ENCODE peak calls at places on chromosomes 11 and 22, in nine cellular contexts. One of them, this sample, is unnamed.

GRCh38 chr11:67120881-67121710 is 2.0 kb downstream of the KDM2A start:
- DNase-seq in pancreas: no peak
- DNase-seq in GM12865: peak
- DNase-seq in posterior cingulate gyrus: no peak
- DNase-seq in cardiac muscle cell: peak
- DNase-seq in anterior cingulate cortex: no peak
- DNase-seq in dorsolateral prefrontal cortex: no peak
- DNase-seq in ELR: peak
- DNase-seq in activated CD8-positive, alpha-beta memory T cell treated with anti-CD3 and anti-CD28 coated beads for 24 hours: no peak
- DNase-seq in this sample: no peak

GRCh38 chr11:36411202-36411640 is 98.9 kb downstream of the TRAF6 start:
- DNase-seq in pancreas: no peak
- DNase-seq in GM12865: peak
- DNase-seq in posterior cingulate gyrus: no peak
- DNase-seq in cardiac muscle cell: peak
- DNase-seq in anterior cingulate cortex: no peak
- DNase-seq in dorsolateral prefrontal cortex: no peak
- DNase-seq in ELR: no peak
- DNase-seq in activated CD8-positive, alpha-beta memory T cell treated with anti-CD3 and anti-CD28 coated beads for 24 hours: no peak
- DNase-seq in this sample: no peak

GRCh38 chr11:17798253-17798652 is 63.7 kb downstream of the KCNC1 start:
- DNase-seq in pancreas: no peak
- DNase-seq in GM12865: no peak
- DNase-seq in posterior cingulate gyrus: peak
- DNase-seq in cardiac muscle cell: no peak
- DNase-seq in anterior cingulate cortex: no peak
- DNase-seq in dorsolateral prefrontal cortex: no peak
- DNase-seq in ELR: no peak
- DNase-seq in activated CD8-positive, alpha-beta memory T cell treated with anti-CD3 and anti-CD28 coated beads for 24 hours: no peak
- DNase-seq in this sample: no peak

GRCh38 chr11:27718346-27718852 is 18.1 kb upstream of the BDNF start:
- DNase-seq in pancreas: no peak
- DNase-seq in GM12865: no peak
- DNase-seq in posterior cingulate gyrus: peak
- DNase-seq in cardiac muscle cell: peak
- DNase-seq in anterior cingulate cortex: no peak
- DNase-seq in dorsolateral prefrontal cortex: peak
- DNase-seq in ELR: peak
- DNase-seq in activated CD8-positive, alpha-beta memory T cell treated with anti-CD3 and anti-CD28 coated beads for 24 hours: no peak
- DNase-seq in this sample: peak

GRCh38 chr22:31121403-31121802 is 1.4 kb upstream of the INPP5J start:
- DNase-seq in pancreas: no peak
- DNase-seq in GM12865: no peak
- DNase-seq in posterior cingulate gyrus: no peak
- DNase-seq in cardiac muscle cell: no peak
- DNase-seq in anterior cingulate cortex: no peak
- DNase-seq in dorsolateral prefrontal cortex: no peak
- DNase-seq in ELR: no peak
- DNase-seq in activated CD8-positive, alpha-beta memory T cell treated with anti-CD3 and anti-CD28 coated beads for 24 hours: no peak
- DNase-seq in this sample: no peak

GRCh38 chr11:46302866-46303265 is 25.4 kb downstream of the CREB3L1 start:
- DNase-seq in pancreas: no peak
- DNase-seq in GM12865: peak
- DNase-seq in posterior cingulate gyrus: peak
- DNase-seq in cardiac muscle cell: no peak
- DNase-seq in anterior cingulate cortex: no peak
- DNase-seq in dorsolateral prefrontal cortex: no peak
- DNase-seq in ELR: no peak
- DNase-seq in activated CD8-positive, alpha-beta memory T cell treated with anti-CD3 and anti-CD28 coated beads for 24 hours: no peak
- DNase-seq in this sample: no peak

GRCh38 chr22:24443668-24444067 is 16.3 kb downstream of the ADORA2A start:
- DNase-seq in pancreas: no peak
- DNase-seq in GM12865: no peak
- DNase-seq in posterior cingulate gyrus: no peak
- DNase-seq in cardiac muscle cell: no peak
- DNase-seq in anterior cingulate cortex: no peak
- DNase-seq in dorsolateral prefrontal cortex: no peak
- DNase-seq in ELR: no peak
- DNase-seq in activated CD8-positive, alpha-beta memory T cell treated with anti-CD3 and anti-CD28 coated beads for 24 hours: no peak
- DNase-seq in this sample: no peak

GRCh38 chr11:71120346-71120963 is 131.9 kb downstream of the SHANK2 start:
- DNase-seq in pancreas: no peak
- DNase-seq in GM12865: no peak
- DNase-seq in posterior cingulate gyrus: no peak
- DNase-seq in cardiac muscle cell: peak
- DNase-seq in anterior cingulate cortex: no peak
- DNase-seq in dorsolateral prefrontal cortex: no peak
- DNase-seq in ELR: peak
- DNase-seq in activated CD8-positive, alpha-beta memory T cell treated with anti-CD3 and anti-CD28 coated beads for 24 hours: no peak
- DNase-seq in this sample: no peak

GRCh38 chr11:47714554-47715081 is 551 bp downstream of the AGBL2 start:
- DNase-seq in pancreas: no peak
- DNase-seq in GM12865: peak
- DNase-seq in posterior cingulate gyrus: no peak
- DNase-seq in cardiac muscle cell: peak
- DNase-seq in anterior cingulate cortex: no peak
- DNase-seq in dorsolateral prefrontal cortex: no peak
- DNase-seq in ELR: peak
- DNase-seq in activated CD8-positive, alpha-beta memory T cell treated with anti-CD3 and anti-CD28 coated beads for 24 hours: peak
- DNase-seq in this sample: peak

GRCh38 chr11:75625970-75626691 is 42.7 kb downstream of the MAP6 start:
- DNase-seq in pancreas: no peak
- DNase-seq in GM12865: no peak
- DNase-seq in posterior cingulate gyrus: no peak
- DNase-seq in cardiac muscle cell: peak
- DNase-seq in anterior cingulate cortex: no peak
- DNase-seq in dorsolateral prefrontal cortex: no peak
- DNase-seq in ELR: peak
- DNase-seq in activated CD8-positive, alpha-beta memory T cell treated with anti-CD3 and anti-CD28 coated beads for 24 hours: no peak
- DNase-seq in this sample: no peak

GRCh38 chr22:48886604-48887393 is 940.9 kb downstream of the BRD1 start:
- DNase-seq in pancreas: no peak
- DNase-seq in GM12865: no peak
- DNase-seq in posterior cingulate gyrus: peak
- DNase-seq in cardiac muscle cell: no peak
- DNase-seq in anterior cingulate cortex: no peak
- DNase-seq in dorsolateral prefrontal cortex: peak
- DNase-seq in ELR: no peak
- DNase-seq in activated CD8-positive, alpha-beta memory T cell treated with anti-CD3 and anti-CD28 coated beads for 24 hours: peak
- DNase-seq in this sample: no peak

GRCh38 chr11:8333431-8334401 is 70.0 kb upstream of the LMO1 start:
- DNase-seq in pancreas: no peak
- DNase-seq in GM12865: no peak
- DNase-seq in posterior cingulate gyrus: no peak
- DNase-seq in cardiac muscle cell: no peak
- DNase-seq in anterior cingulate cortex: no peak
- DNase-seq in dorsolateral prefrontal cortex: no peak
- DNase-seq in ELR: peak
- DNase-seq in activated CD8-positive, alpha-beta memory T cell treated with anti-CD3 and anti-CD28 coated beads for 24 hours: no peak
- DNase-seq in this sample: no peak

GRCh38 chr22:23833911-23834317 is 4.9 kb downstream of the DERL3 start:
- DNase-seq in pancreas: peak
- DNase-seq in GM12865: no peak
- DNase-seq in posterior cingulate gyrus: peak
- DNase-seq in cardiac muscle cell: no peak
- DNase-seq in anterior cingulate cortex: no peak
- DNase-seq in dorsolateral prefrontal cortex: no peak
- DNase-seq in ELR: no peak
- DNase-seq in activated CD8-positive, alpha-beta memory T cell treated with anti-CD3 and anti-CD28 coated beads for 24 hours: no peak
- DNase-seq in this sample: no peak

GRCh38 chr11:75733346-75734107 is 15.9 kb downstream of the MOGAT2 start:
- DNase-seq in pancreas: no peak
- DNase-seq in GM12865: peak
- DNase-seq in posterior cingulate gyrus: no peak
- DNase-seq in cardiac muscle cell: no peak
- DNase-seq in anterior cingulate cortex: no peak
- DNase-seq in dorsolateral prefrontal cortex: no peak
- DNase-seq in ELR: peak
- DNase-seq in activated CD8-positive, alpha-beta memory T cell treated with anti-CD3 and anti-CD28 coated beads for 24 hours: peak
- DNase-seq in this sample: no peak

GRCh38 chr11:110716361-110716760 is 4.1 kb upstream of the ARHGAP20 start:
- DNase-seq in pancreas: no peak
- DNase-seq in GM12865: no peak
- DNase-seq in posterior cingulate gyrus: no peak
- DNase-seq in cardiac muscle cell: peak
- DNase-seq in anterior cingulate cortex: no peak
- DNase-seq in dorsolateral prefrontal cortex: no peak
- DNase-seq in ELR: no peak
- DNase-seq in activated CD8-positive, alpha-beta memory T cell treated with anti-CD3 and anti-CD28 coated beads for 24 hours: no peak
- DNase-seq in this sample: no peak

GRCh38 chr11:93936416-93936815 is 84.7 kb upstream of the HEPHL1 start:
- DNase-seq in pancreas: no peak
- DNase-seq in GM12865: no peak
- DNase-seq in posterior cingulate gyrus: no peak
- DNase-seq in cardiac muscle cell: no peak
- DNase-seq in anterior cingulate cortex: no peak
- DNase-seq in dorsolateral prefrontal cortex: no peak
- DNase-seq in ELR: no peak
- DNase-seq in activated CD8-positive, alpha-beta memory T cell treated with anti-CD3 and anti-CD28 coated beads for 24 hours: no peak
- DNase-seq in this sample: no peak

GRCh38 chr11:6418199-6418957 is 516 bp downstream of the APBB1 start:
- DNase-seq in pancreas: no peak
- DNase-seq in GM12865: no peak
- DNase-seq in posterior cingulate gyrus: no peak
- DNase-seq in cardiac muscle cell: no peak
- DNase-seq in anterior cingulate cortex: peak
- DNase-seq in dorsolateral prefrontal cortex: no peak
- DNase-seq in ELR: peak
- DNase-seq in activated CD8-positive, alpha-beta memory T cell treated with anti-CD3 and anti-CD28 coated beads for 24 hours: no peak
- DNase-seq in this sample: no peak

GRCh38 chr11:65386307-65387081 is at the start of gene FRMD8:
- DNase-seq in pancreas: peak
- DNase-seq in GM12865: peak
- DNase-seq in posterior cingulate gyrus: peak
- DNase-seq in cardiac muscle cell: peak
- DNase-seq in anterior cingulate cortex: peak
- DNase-seq in dorsolateral prefrontal cortex: peak
- DNase-seq in ELR: peak
- DNase-seq in activated CD8-positive, alpha-beta memory T cell treated with anti-CD3 and anti-CD28 coated beads for 24 hours: peak
- DNase-seq in this sample: peak

GRCh38 chr11:35488117-35488516 is 37.3 kb downstream of the PAMR1 start:
- DNase-seq in pancreas: no peak
- DNase-seq in GM12865: no peak
- DNase-seq in posterior cingulate gyrus: no peak
- DNase-seq in cardiac muscle cell: peak
- DNase-seq in anterior cingulate cortex: no peak
- DNase-seq in dorsolateral prefrontal cortex: no peak
- DNase-seq in ELR: no peak
- DNase-seq in activated CD8-positive, alpha-beta memory T cell treated with anti-CD3 and anti-CD28 coated beads for 24 hours: no peak
- DNase-seq in this sample: no peak

GRCh38 chr11:46309669-46310288 is 32.3 kb downstream of the CREB3L1 start:
- DNase-seq in pancreas: no peak
- DNase-seq in GM12865: peak
- DNase-seq in posterior cingulate gyrus: peak
- DNase-seq in cardiac muscle cell: no peak
- DNase-seq in anterior cingulate cortex: no peak
- DNase-seq in dorsolateral prefrontal cortex: no peak
- DNase-seq in ELR: peak
- DNase-seq in activated CD8-positive, alpha-beta memory T cell treated with anti-CD3 and anti-CD28 coated beads for 24 hours: no peak
- DNase-seq in this sample: no peak

GRCh38 chr11:126345759-126346585 is 9.5 kb upstream of the ST3GAL4 start:
- DNase-seq in pancreas: peak
- DNase-seq in GM12865: no peak
- DNase-seq in posterior cingulate gyrus: no peak
- DNase-seq in cardiac muscle cell: peak
- DNase-seq in anterior cingulate cortex: no peak
- DNase-seq in dorsolateral prefrontal cortex: no peak
- DNase-seq in ELR: peak
- DNase-seq in activated CD8-positive, alpha-beta memory T cell treated with anti-CD3 and anti-CD28 coated beads for 24 hours: no peak
- DNase-seq in this sample: no peak

GRCh38 chr22:39144101-39144815 is 8.2 kb downstream of the CBX7 start:
- DNase-seq in pancreas: peak
- DNase-seq in GM12865: peak
- DNase-seq in posterior cingulate gyrus: peak
- DNase-seq in cardiac muscle cell: peak
- DNase-seq in anterior cingulate cortex: no peak
- DNase-seq in dorsolateral prefrontal cortex: no peak
- DNase-seq in ELR: peak
- DNase-seq in activated CD8-positive, alpha-beta memory T cell treated with anti-CD3 and anti-CD28 coated beads for 24 hours: peak
- DNase-seq in this sample: no peak

GRCh38 chr22:27987557-27987956 is 68.5 kb upstream of the PITPNB start:
- DNase-seq in pancreas: no peak
- DNase-seq in GM12865: no peak
- DNase-seq in posterior cingulate gyrus: no peak
- DNase-seq in cardiac muscle cell: peak
- DNase-seq in anterior cingulate cortex: no peak
- DNase-seq in dorsolateral prefrontal cortex: peak
- DNase-seq in ELR: peak
- DNase-seq in activated CD8-positive, alpha-beta memory T cell treated with anti-CD3 and anti-CD28 coated beads for 24 hours: peak
- DNase-seq in this sample: no peak

GRCh38 chr22:25853501-25853900 is 111.5 kb downstream of the MYO18B start:
- DNase-seq in pancreas: no peak
- DNase-seq in GM12865: peak
- DNase-seq in posterior cingulate gyrus: no peak
- DNase-seq in cardiac muscle cell: no peak
- DNase-seq in anterior cingulate cortex: no peak
- DNase-seq in dorsolateral prefrontal cortex: no peak
- DNase-seq in ELR: no peak
- DNase-seq in activated CD8-positive, alpha-beta memory T cell treated with anti-CD3 and anti-CD28 coated beads for 24 hours: no peak
- DNase-seq in this sample: peak